ENCODE peak calls at places on chromosome X, in four cellular contexts. Z, R, E and O are unnamed samples.
A peak's percentile ranks its signal among the peaks of the same experiment; 100 is the strongest.

GRCh38 chrX:55546956-55547355 is 57.3 kb upstream of the USP51 start:
- DNase-seq in Z (no peak), R (no peak), E (no peak), O (no peak)

GRCh38 chrX:131837325-131837724 is 185.8 kb upstream of the STK26 start:
- DNase-seq in Z (no peak), R (no peak), E (no peak), O (no peak)

GRCh38 chrX:124033821-124034220 is 72.3 kb downstream of the STAG2 start:
- DNase-seq in Z (no peak), R (no peak), E (no peak), O (no peak)

GRCh38 chrX:68718443-68718820 is 71.0 kb downstream of the STARD8 start:
- DNase-seq in Z (no peak), R (no peak), E (no peak), O (no peak)

GRCh38 chrX:118847676-118848075 is 24.1 kb downstream of the ZCCHC12 start:
- DNase-seq in Z (no peak), R (peak; percentile 34), E (no peak), O (peak; percentile 62)

GRCh38 chrX:10126044-10126443 is 30.7 kb upstream of the CLCN4 start:
- DNase-seq in Z (no peak), R (no peak), E (no peak), O (no peak)

GRCh38 chrX:56068274-56068758 is 163.8 kb upstream of the KLF8 start:
- DNase-seq in Z (no peak), R (no peak), E (no peak), O (no peak)

GRCh38 chrX:94089149-94089548 is 415.1 kb downstream of the FAM133A start:
- DNase-seq in Z (no peak), R (no peak), E (no peak), O (no peak)

GRCh38 chrX:29066516-29066915 is 479.3 kb downstream of the IL1RAPL1 start:
- DNase-seq in Z (no peak), R (no peak), E (no peak), O (no peak)

GRCh38 chrX:9663216-9663615 is 102.4 kb downstream of the GPR143 start:
- DNase-seq in Z (no peak), R (no peak), E (no peak), O (no peak)

GRCh38 chrX:134632386-134632785 is 25.9 kb downstream of the PLAC1 start:
- DNase-seq in Z (no peak), R (no peak), E (no peak), O (no peak)

GRCh38 chrX:134633832-134634231 is 24.4 kb downstream of the PLAC1 start:
- DNase-seq in Z (no peak), R (no peak), E (no peak), O (no peak)

GRCh38 chrX:134640914-134641313 is 17.4 kb downstream of the PLAC1 start:
- DNase-seq in Z (no peak), R (no peak), E (no peak), O (no peak)

GRCh38 chrX:134634691-134635090 is 23.6 kb downstream of the PLAC1 start:
- DNase-seq in Z (no peak), R (no peak), E (no peak), O (no peak)

DNA sequence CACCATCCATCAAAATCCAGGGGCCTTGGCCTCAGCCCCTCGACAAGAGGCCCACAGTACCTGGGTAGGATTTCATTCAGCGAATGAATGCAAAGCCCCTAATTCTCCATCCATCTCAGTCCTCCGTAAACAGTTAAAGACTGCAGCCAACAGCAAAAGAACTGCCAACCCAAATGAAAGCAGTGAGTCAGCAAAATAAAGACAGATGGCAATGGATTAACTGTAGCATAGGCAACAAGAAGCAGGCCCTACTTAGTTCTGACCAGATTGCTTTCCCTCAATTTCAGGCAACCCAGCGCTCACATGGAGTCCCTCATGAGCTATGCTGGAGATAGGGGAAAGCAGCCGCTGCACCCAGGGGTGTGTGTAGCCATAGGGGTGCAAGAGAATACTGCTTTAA is 21.4 kb downstream of the PLAC1 start:
- DNase-seq in Z (no peak), R (no peak), E (no peak), O (no peak)
- TF ChIP-seq SUZ12 in Z (no peak), R (no peak), E (no peak), O (no peak)

GRCh38 chrX:103372886-103373285 is 3.5 kb upstream of the BEX3 start:
- DNase-seq in Z (no peak), R (no peak), E (no peak), O (no peak)

GRCh38 chrX:103378990-103379389 is 2.7 kb downstream of the BEX3 start:
- DNase-seq in Z (no peak), R (no peak), E (no peak), O (no peak)

GRCh38 chrX:103373581-103373980 is 2.8 kb upstream of the BEX3 start:
- DNase-seq in Z (no peak), R (no peak), E (no peak), O (no peak)

GRCh38 chrX:103376979-103377324 is 614 bp downstream of the BEX3 start:
- DNase-seq in Z (no peak), R (no peak), E (no peak), O (peak; percentile 43)

DNA sequence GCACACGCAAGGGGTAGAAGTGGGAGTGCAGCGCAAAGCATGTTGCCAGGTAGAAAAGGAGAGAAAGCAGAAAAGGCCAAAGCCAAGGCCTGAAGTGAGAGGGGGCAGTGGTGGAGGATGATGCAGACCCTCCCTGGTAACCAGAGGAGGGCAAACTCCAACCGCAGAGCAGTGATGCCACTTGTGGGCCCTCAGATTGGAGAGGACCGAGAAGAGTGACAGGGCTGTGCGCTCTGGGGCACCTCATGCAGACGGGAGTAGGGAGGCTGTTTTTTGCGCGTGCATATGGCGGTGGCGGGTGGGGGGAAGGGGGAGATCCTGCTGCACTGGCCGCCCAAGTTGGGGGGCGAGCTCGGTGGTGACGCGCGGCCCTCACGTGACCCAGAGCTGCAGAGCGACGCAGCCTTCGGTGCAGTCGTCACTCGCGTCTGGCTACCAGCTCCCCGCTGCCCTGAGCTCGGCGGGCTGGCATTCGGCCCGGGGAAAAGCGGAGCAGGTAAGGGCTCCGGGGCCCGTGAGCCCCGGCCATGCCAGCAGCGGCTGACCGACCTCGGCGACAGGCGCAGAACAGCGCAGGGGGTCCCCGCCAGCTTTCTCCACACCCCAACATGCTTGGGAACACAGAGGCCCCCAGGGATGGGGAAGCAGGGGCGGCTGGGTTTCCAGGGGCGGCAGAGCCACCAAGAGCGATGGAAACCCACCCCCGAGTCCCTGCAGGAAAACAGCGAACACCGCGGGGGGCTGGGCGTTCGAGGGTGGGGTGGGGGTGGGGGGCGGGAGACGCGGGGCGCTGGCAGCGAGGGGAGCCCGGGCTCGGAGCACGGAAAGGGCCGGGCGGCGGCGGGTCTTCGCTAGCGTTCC is at the start of gene BEX3:
- DNase-seq in Z (no peak), R (peak; percentile 24), E (peak; percentile 70), O (peak; percentile 69)
- TF ChIP-seq SP1 in Z (no peak), R (no peak), E (no peak), O (no peak)

GRCh38 chrX:40008841-40009461 is 88.8 kb downstream of the BCOR start:
- DNase-seq in Z (no peak), R (no peak), E (peak; percentile 48), O (no peak)
- TF ChIP-seq SUZ12 in Z (no peak), R (no peak), E (no peak), O (no peak)

GRCh38 chrX:12984629-12985303 is 9.9 kb downstream of the TMSB4X start:
- DNase-seq in Z (no peak), R (no peak), E (no peak), O (no peak)
- TF ChIP-seq SP1 in Z (peak; percentile 28), R (no peak), E (no peak), O (no peak)